ENCODE peak calls at places on chromosomes 6 and 20, in five cellular contexts. A is heart left ventricle, O is GM12878, J is AG04450, Q is neuronal stem cell. D is an unnamed sample.

GRCh38 chr20:25282034-25282781 is 34.3 kb downstream of the PYGB start:
- DNase-seq in Q (no peak), O (no peak), A (peak), J (no peak), D (no peak)

GRCh38 chr20:19692685-19693119 is 65.4 kb upstream of the RIN2 start:
- DNase-seq in J (no peak), Q (peak), A (peak), O (no peak), D (peak)

GRCh38 chr20:56689852-56690485 is 60.9 kb downstream of the TFAP2C start:
- DNase-seq in J (no peak), A (no peak), O (no peak), Q (no peak), D (no peak)

GRCh38 chr6:170202416-170203135 is 88.3 kb downstream of the DLL1 start:
- DNase-seq in Q (no peak), O (no peak), J (no peak), A (no peak), D (no peak)

GRCh38 chr6:912871-913663 is 220.1 kb upstream of the EXOC2 start:
- DNase-seq in J (peak), Q (peak), A (no peak), O (no peak), D (no peak)

GRCh38 chr6:142474446-142475289 is 172.9 kb downstream of the ADGRG6 start:
- DNase-seq in A (no peak), Q (peak), J (peak), O (no peak), D (no peak)

GRCh38 chr6:156779206-156780116 is 2.3 kb downstream of the ARID1B start:
- DNase-seq in O (no peak), J (no peak), Q (peak), A (peak), D (peak)

GRCh38 chr6:156107514-156108150 is 652.0 kb upstream of the NOX3 start:
- DNase-seq in Q (peak), A (no peak), O (no peak), J (no peak), D (no peak)

GRCh38 chr20:56247954-56248782 is at the start of gene MC3R:
- DNase-seq in A (peak), J (no peak), O (no peak), Q (peak), D (peak)

GRCh38 chr6:169291639-169292339 is 38.1 kb upstream of the THBS2 start:
- DNase-seq in Q (no peak), A (no peak), O (no peak), J (no peak), D (no peak)

GRCh38 chr6:6826961-6827360 is 238.4 kb downstream of the LY86 start:
- DNase-seq in A (no peak), Q (no peak), J (no peak), O (no peak), D (no peak)

GRCh38 chr6:10855233-10855632 is 16.9 kb upstream of the MAK start:
- DNase-seq in O (no peak), A (no peak), J (no peak), Q (no peak), D (no peak)

GRCh38 chr20:32325706-32326506 is 32.2 kb upstream of the ASXL1 start:
- DNase-seq in Q (no peak), O (no peak), J (no peak), A (no peak), D (no peak)

GRCh38 chr6:45504947-45505346 is 127.2 kb upstream of the SUPT3H start:
- DNase-seq in O (no peak), A (no peak), J (peak), Q (peak), D (no peak)

GRCh38 chr20:56575157-56575556 is 42.1 kb downstream of the FAM209B start:
- DNase-seq in Q (no peak), A (no peak), O (no peak), J (no peak), D (no peak)

GRCh38 chr6:134539865-134540323 is 222.0 kb upstream of the SGK1 start:
- DNase-seq in O (no peak), Q (no peak), A (peak), J (no peak), D (peak)

GRCh38 chr6:163588211-163588919 is 173.8 kb downstream of the QKI start:
- DNase-seq in Q (no peak), J (peak), O (no peak), A (no peak), D (no peak)

GRCh38 chr6:95574811-95575210 is 2.5 kb upstream of the MANEA start:
- DNase-seq in Q (no peak), J (peak), A (no peak), O (no peak), D (no peak)

GRCh38 chr20:19783966-19784401 is 25.9 kb downstream of the RIN2 start:
- DNase-seq in Q (no peak), A (peak), J (peak), O (no peak), D (no peak)

GRCh38 chr6:2713473-2714358 is 37.0 kb downstream of the MYLK4 start:
- DNase-seq in A (no peak), O (no peak), J (peak), Q (no peak), D (no peak)

GRCh38 chr6:7617954-7618764 is 28.2 kb downstream of the SNRNP48 start:
- DNase-seq in Q (no peak), A (peak), J (no peak), O (peak), D (no peak)

GRCh38 chr6:4124361-4124760 is 11.0 kb downstream of the ECI2 start:
- DNase-seq in Q (no peak), A (no peak), O (no peak), J (no peak), D (no peak)

GRCh38 chr6:4125933-4126864 is 9.2 kb downstream of the ECI2 start:
- DNase-seq in J (peak), O (no peak), Q (no peak), A (no peak), D (no peak)

GRCh38 chr6:4128072-4128471 is 7.3 kb downstream of the ECI2 start:
- DNase-seq in Q (no peak), O (no peak), J (no peak), A (no peak), D (no peak)

GRCh38 chr6:4128748-4129147 is 6.6 kb downstream of the ECI2 start:
- DNase-seq in J (no peak), Q (no peak), O (no peak), A (no peak), D (no peak)

DNA sequence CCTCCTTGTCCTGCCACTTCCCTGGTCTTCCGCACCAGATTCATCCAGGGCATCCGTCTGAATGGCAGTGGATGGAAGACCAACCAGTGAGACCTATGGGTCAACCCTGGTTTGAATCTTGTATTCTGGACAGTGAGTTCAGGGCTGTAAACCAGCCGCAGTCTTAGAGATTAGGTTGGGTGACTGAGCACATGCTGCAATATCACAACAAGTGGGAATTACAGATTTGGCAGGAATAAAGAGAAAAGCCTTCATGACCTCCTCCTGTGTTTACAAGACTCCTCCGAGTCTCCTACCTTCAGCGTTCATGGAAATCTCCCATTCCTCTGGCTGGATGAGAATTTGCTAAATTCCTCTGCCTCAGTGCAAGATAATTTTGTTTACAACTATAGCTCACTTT is 9.9 kb downstream of the ECI2 start:
- DNase-seq in A (no peak), O (no peak), Q (no peak), J (no peak), D (no peak)
- H3K27ac ChIP-seq in A (no peak), O (no peak), Q (no peak), J (no peak), D (no peak)

GRCh38 chr20:49698477-49698876 is 15.2 kb downstream of the B4GALT5 start:
- DNase-seq in O (no peak), J (no peak), A (no peak), Q (no peak), D (no peak)

GRCh38 chr20:49695830-49696229 is 17.8 kb downstream of the B4GALT5 start:
- DNase-seq in Q (no peak), A (no peak), O (no peak), J (no peak), D (no peak)

GRCh38 chr20:49696594-49696993 is 17.1 kb downstream of the B4GALT5 start:
- DNase-seq in Q (no peak), A (no peak), O (no peak), J (no peak), D (no peak)

GRCh38 chr20:49699200-49699992 is 14.3 kb downstream of the B4GALT5 start:
- DNase-seq in O (no peak), J (no peak), A (no peak), Q (no peak), D (no peak)

DNA sequence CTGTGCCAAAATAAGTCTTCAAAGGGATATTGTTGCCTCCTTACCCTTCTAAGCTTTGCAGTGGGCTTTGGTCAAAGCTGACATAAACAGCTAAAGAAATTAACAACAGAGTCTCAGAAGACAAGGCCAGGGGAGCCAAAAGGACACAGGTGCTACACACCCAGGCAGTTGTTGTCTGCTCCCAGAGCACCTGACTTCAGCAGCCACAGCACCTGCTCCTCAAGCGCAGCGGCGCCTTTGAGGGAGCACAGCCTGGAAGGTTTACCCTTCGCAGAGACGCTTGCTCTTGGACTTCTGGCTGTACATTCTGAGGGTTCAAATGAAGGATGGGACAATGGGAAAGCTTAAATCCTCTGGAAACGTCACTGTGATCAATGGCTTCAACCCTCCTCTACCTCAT is 16.6 kb downstream of the B4GALT5 start:
- DNase-seq in O (no peak), A (no peak), J (no peak), Q (no peak), D (no peak)
- H3K27ac ChIP-seq in O (no peak), A (no peak), J (no peak), Q (no peak), D (no peak)

GRCh38 chr20:5714261-5715041 is 35.8 kb upstream of the SHLD1 start:
- DNase-seq in J (no peak), O (no peak), Q (peak), A (no peak), D (peak)
- H3K27ac ChIP-seq in J (no peak), O (no peak), Q (no peak), A (peak), D (peak)

GRCh38 chr6:63353282-63353630 is 33.5 kb upstream of the LGSN start:
- DNase-seq in O (no peak), A (no peak), J (no peak), Q (no peak), D (no peak)
- H3K27ac ChIP-seq in O (peak), A (no peak), J (no peak), Q (no peak), D (peak)

GRCh38 chr6:150537893-150538292 is 61.8 kb upstream of the PLEKHG1 start:
- DNase-seq in J (no peak), A (peak), O (no peak), Q (no peak), D (peak)

GRCh38 chr6:150539111-150539510 is 60.6 kb upstream of the PLEKHG1 start:
- DNase-seq in J (no peak), O (no peak), A (no peak), Q (no peak), D (no peak)

GRCh38 chr6:150539568-150539967 is 60.1 kb upstream of the PLEKHG1 start:
- DNase-seq in J (no peak), A (no peak), Q (no peak), O (no peak), D (no peak)

GRCh38 chr6:150535818-150536220 is 63.9 kb upstream of the PLEKHG1 start:
- DNase-seq in A (no peak), Q (no peak), O (no peak), J (no peak), D (no peak)

GRCh38 chr6:150537481-150537880 is 62.2 kb upstream of the PLEKHG1 start:
- DNase-seq in J (no peak), O (no peak), A (no peak), Q (no peak), D (no peak)
- H3K27ac ChIP-seq in J (no peak), O (no peak), A (peak), Q (no peak), D (peak)

GRCh38 chr6:132391391-132392291 is 9.6 kb downstream of the MOXD1 start:
- DNase-seq in Q (peak), J (peak), O (no peak), A (peak), D (peak)
- H3K27ac ChIP-seq in Q (peak), J (peak), O (no peak), A (no peak), D (no peak)

GRCh38 chr6:161434331-161434730 is 160.5 kb upstream of the AGPAT4 start:
- DNase-seq in A (peak), J (no peak), Q (no peak), O (no peak), D (no peak)
- H3K27ac ChIP-seq in A (peak), J (peak), Q (peak), O (no peak), D (peak)

GRCh38 chr20:5570031-5570430 is 180.2 kb upstream of the SHLD1 start:
- DNase-seq in Q (no peak), J (no peak), O (no peak), A (no peak), D (no peak)
- H3K27ac ChIP-seq in Q (no peak), J (no peak), O (no peak), A (no peak), D (no peak)

D was measured in heart right ventricle.